ENCODE peak calls at places on chromosome 1, in ten cellular contexts. E is EH; J is stimulated activated CD8-positive, alpha-beta memory T cell treated with anti-CD3 and anti-CD28 coated beads, Interleukin-2, amount 100 ng/mL, for 1 hour; F is AG20443; T is HCEC 1CT; U is IMR-90; R is stimulated activated CD4-positive, alpha-beta T cell treated with anti-CD3 and anti-CD28 coated beads, TNF-alpha, amount 100 ng/mL, for 1 hour; M is GM12892; X is tibial nerve; K is progenitor cell of endocrine pancreas. D is an unnamed sample.

GRCh38 chr1:42793824-42794223 is 9.0 kb downstream of the TMEM269 start:
- DNase-seq in E (no peak), J (no peak), F (no peak), T (peak; percentile 15), U (no peak), R (no peak), M (no peak), X (peak; percentile 38), K (no peak), D (no peak)

GRCh38 chr1:24156542-24157260 is 13.8 kb upstream of the IL22RA1 start:
- DNase-seq in E (no peak), J (no peak), F (no peak), T (no peak), U (no peak), R (no peak), M (no peak), X (no peak), K (no peak), D (no peak)

GRCh38 chr1:24928631-24929090 is 1.4 kb downstream of the RUNX3 start:
- DNase-seq in E (peak; percentile 48), J (no peak), F (peak; percentile 40), T (no peak), U (no peak), R (peak; percentile 37), M (no peak), X (no peak), K (no peak), D (no peak)

GRCh38 chr1:65527211-65527610 is 106.7 kb downstream of the LEPR start:
- DNase-seq in E (peak; percentile 93), J (no peak), F (peak; percentile 56), T (no peak), U (peak; percentile 41), R (no peak), M (no peak), X (no peak), K (no peak), D (no peak)

GRCh38 chr1:184163674-184164470 is 112.3 kb downstream of the TSEN15 start:
- DNase-seq in E (peak; percentile 91), J (no peak), F (peak; percentile 63), T (peak; percentile 88), U (peak; percentile 89), R (no peak), M (peak; percentile 27), X (no peak), K (no peak), D (no peak)

GRCh38 chr1:62230724-62231123 is 36.1 kb downstream of the L1TD1 start:
- DNase-seq in E (peak; percentile 89), J (no peak), F (peak; percentile 89), T (no peak), U (peak; percentile 19), R (no peak), M (no peak), X (no peak), K (no peak), D (no peak)

GRCh38 chr1:155003766-155004351 is 1.3 kb downstream of the ZBTB7B start:
- DNase-seq in E (peak; percentile 71), J (no peak), F (peak; percentile 49), T (peak; percentile 50), U (peak; percentile 38), R (no peak), M (no peak), X (peak; percentile 56), K (no peak), D (no peak)

GRCh38 chr1:14294860-14295259 is 303.6 kb upstream of the KAZN start:
- DNase-seq in E (no peak), J (no peak), F (no peak), T (no peak), U (no peak), R (no peak), M (no peak), X (no peak), K (no peak), D (no peak)

GRCh38 chr1:182113879-182114626 is 52.5 kb upstream of the ZNF648 start:
- DNase-seq in E (no peak), J (no peak), F (no peak), T (no peak), U (no peak), R (no peak), M (no peak), X (no peak), K (no peak), D (no peak)

GRCh38 chr1:229553621-229554120 is 4.8 kb downstream of the ABCB10 start:
- DNase-seq in E (no peak), J (no peak), F (no peak), T (no peak), U (no peak), R (no peak), M (no peak), X (no peak), K (no peak), D (no peak)

GRCh38 chr1:152029144-152029936 is 7.5 kb downstream of the S100A11 start:
- DNase-seq in E (peak; percentile 55), J (no peak), F (peak; percentile 35), T (peak; percentile 49), U (peak; percentile 43), R (no peak), M (no peak), X (no peak), K (no peak), D (no peak)

GRCh38 chr1:200676829-200677228 is 7.1 kb upstream of the DDX59 start:
- DNase-seq in E (no peak), J (no peak), F (no peak), T (no peak), U (no peak), R (no peak), M (no peak), X (no peak), K (no peak), D (no peak)

GRCh38 chr1:90114521-90115141 is 119.7 kb downstream of the ZNF326 start:
- DNase-seq in E (peak; percentile 48), J (no peak), F (peak; percentile 48), T (peak; percentile 48), U (peak; percentile 49), R (no peak), M (no peak), X (no peak), K (no peak), D (peak; percentile 7)

GRCh38 chr1:87642581-87643129 is 314.0 kb downstream of the LMO4 start:
- DNase-seq in E (peak; percentile 9), J (no peak), F (no peak), T (no peak), U (peak; percentile 12), R (no peak), M (no peak), X (no peak), K (no peak), D (no peak)

GRCh38 chr1:10745886-10746455 is 50.5 kb downstream of the CASZ1 start:
- DNase-seq in E (no peak), J (no peak), F (no peak), T (no peak), U (no peak), R (no peak), M (no peak), X (no peak), K (no peak), D (no peak)

GRCh38 chr1:93716974-93717373 is 35.3 kb upstream of the BCAR3 start:
- DNase-seq in E (peak; percentile 35), J (no peak), F (no peak), T (peak; percentile 61), U (peak; percentile 53), R (no peak), M (no peak), X (no peak), K (no peak), D (no peak)